ENCODE peak calls at places on chromosomes 7 and 10, in seven cellular contexts. One of them, this sample, is unnamed.

GRCh38 chr10:6674282-6674681 is 94.2 kb upstream of the PRKCQ start:
- DNase-seq in amniotic stem cell: no peak
- DNase-seq in cardiac fibroblast: no peak
- DNase-seq in neuronal stem cell: no peak
- DNase-seq in NCI-H510A: no peak
- DNase-seq in A549: no peak
- DNase-seq in activated CD4-positive, alpha-beta T cell treated with anti-CD3 and anti-CD28 coated beads for 24 hours: no peak
- DNase-seq in this sample: no peak

GRCh38 chr7:2017483-2017891 is 215.3 kb downstream of the MAD1L1 start:
- DNase-seq in amniotic stem cell: no peak
- DNase-seq in cardiac fibroblast: no peak
- DNase-seq in neuronal stem cell: no peak
- DNase-seq in NCI-H510A: no peak
- DNase-seq in A549: no peak
- DNase-seq in activated CD4-positive, alpha-beta T cell treated with anti-CD3 and anti-CD28 coated beads for 24 hours: no peak
- DNase-seq in this sample: peak; percentile 37

GRCh38 chr7:12494354-12495024 is 76.0 kb upstream of the SCIN start:
- DNase-seq in amniotic stem cell: no peak
- DNase-seq in cardiac fibroblast: no peak
- DNase-seq in neuronal stem cell: no peak
- DNase-seq in NCI-H510A: no peak
- DNase-seq in A549: no peak
- DNase-seq in activated CD4-positive, alpha-beta T cell treated with anti-CD3 and anti-CD28 coated beads for 24 hours: no peak
- DNase-seq in this sample: no peak

GRCh38 chr7:50798126-50798525 is 15.4 kb upstream of the GRB10 start:
- DNase-seq in amniotic stem cell: no peak
- DNase-seq in cardiac fibroblast: no peak
- DNase-seq in neuronal stem cell: no peak
- DNase-seq in NCI-H510A: no peak
- DNase-seq in A549: no peak
- DNase-seq in activated CD4-positive, alpha-beta T cell treated with anti-CD3 and anti-CD28 coated beads for 24 hours: no peak
- DNase-seq in this sample: no peak

GRCh38 chr7:5248201-5248885 is 34.4 kb upstream of the SLC29A4 start:
- DNase-seq in amniotic stem cell: no peak
- DNase-seq in cardiac fibroblast: peak; percentile 78
- DNase-seq in neuronal stem cell: no peak
- DNase-seq in NCI-H510A: no peak
- DNase-seq in A549: no peak
- DNase-seq in activated CD4-positive, alpha-beta T cell treated with anti-CD3 and anti-CD28 coated beads for 24 hours: no peak
- DNase-seq in this sample: peak; percentile 83

GRCh38 chr7:1947586-1948217 is 277.6 kb downstream of the ELFN1 start:
- DNase-seq in amniotic stem cell: no peak
- DNase-seq in cardiac fibroblast: no peak
- DNase-seq in neuronal stem cell: no peak
- DNase-seq in NCI-H510A: no peak
- DNase-seq in A549: no peak
- DNase-seq in activated CD4-positive, alpha-beta T cell treated with anti-CD3 and anti-CD28 coated beads for 24 hours: no peak
- DNase-seq in this sample: no peak

GRCh38 chr10:112815238-112816032 is 134.6 kb upstream of the TCF7L2 start:
- DNase-seq in amniotic stem cell: no peak
- DNase-seq in cardiac fibroblast: peak; percentile 54
- DNase-seq in neuronal stem cell: no peak
- DNase-seq in NCI-H510A: no peak
- DNase-seq in A549: no peak
- DNase-seq in activated CD4-positive, alpha-beta T cell treated with anti-CD3 and anti-CD28 coated beads for 24 hours: no peak
- DNase-seq in this sample: no peak

GRCh38 chr7:78413568-78413967 is 615.0 kb downstream of the PHTF2 start:
- DNase-seq in amniotic stem cell: no peak
- DNase-seq in cardiac fibroblast: no peak
- DNase-seq in neuronal stem cell: no peak
- DNase-seq in NCI-H510A: no peak
- DNase-seq in A549: no peak
- DNase-seq in activated CD4-positive, alpha-beta T cell treated with anti-CD3 and anti-CD28 coated beads for 24 hours: no peak
- DNase-seq in this sample: no peak

GRCh38 chr7:39688611-39689485 is 65.5 kb downstream of the RALA start:
- DNase-seq in amniotic stem cell: no peak
- DNase-seq in cardiac fibroblast: no peak
- DNase-seq in neuronal stem cell: no peak
- DNase-seq in NCI-H510A: no peak
- DNase-seq in A549: no peak
- DNase-seq in activated CD4-positive, alpha-beta T cell treated with anti-CD3 and anti-CD28 coated beads for 24 hours: no peak
- DNase-seq in this sample: no peak

GRCh38 chr10:112887968-112888367 is 62.1 kb upstream of the TCF7L2 start:
- DNase-seq in amniotic stem cell: no peak
- DNase-seq in cardiac fibroblast: no peak
- DNase-seq in neuronal stem cell: no peak
- DNase-seq in NCI-H510A: no peak
- DNase-seq in A549: no peak
- DNase-seq in activated CD4-positive, alpha-beta T cell treated with anti-CD3 and anti-CD28 coated beads for 24 hours: no peak
- DNase-seq in this sample: no peak

This sample was measured in sciatic nerve.